ENCODE peak calls at places on chromosome 4, in five cellular contexts. W is BE2C; C is Daoy; L is left cardiac atrium; T is stimulated activated CD4-positive, alpha-beta T cell treated with anti-CD3 and anti-CD28 coated beads, Interleukin-1b, Interleukin-23, amount 100 ng/mL, for 24 hours. Q is an unnamed sample.

GRCh38 chr4:42488114-42488513 is 90.8 kb downstream of the SHISA3 start:
- DNase-seq in W (no peak), C (no peak), L (no peak), T (no peak), Q (no peak)

GRCh38 chr4:13470379-13470778 is 13.8 kb downstream of the RAB28 start:
- DNase-seq in W (no peak), C (no peak), L (no peak), T (no peak), Q (no peak)

GRCh38 chr4:177320721-177321120 is 11.0 kb downstream of the NEIL3 start:
- DNase-seq in W (no peak), C (no peak), L (no peak), T (no peak), Q (no peak)

GRCh38 chr4:87304659-87305277 is 17.9 kb downstream of the HSD17B13 start:
- DNase-seq in W (no peak), C (no peak), L (no peak), T (no peak), Q (no peak)

GRCh38 chr4:174260099-174260498 is 23.4 kb downstream of the FBXO8 start:
- DNase-seq in W (no peak), C (no peak), L (no peak), T (no peak), Q (no peak)

GRCh38 chr4:95675623-95676022 is 126.8 kb upstream of the UNC5C start:
- DNase-seq in W (no peak), C (no peak), L (no peak), T (no peak), Q (no peak)

GRCh38 chr4:115228851-115229250 is 115.4 kb upstream of the NDST4 start:
- DNase-seq in W (no peak), C (no peak), L (no peak), T (no peak), Q (no peak)

GRCh38 chr4:80271806-80272205 is 5.3 kb downstream of the FGF5 start:
- DNase-seq in W (no peak), C (no peak), L (no peak), T (no peak), Q (no peak)

GRCh38 chr4:85703098-85703497 is 228.1 kb downstream of the ARHGAP24 start:
- DNase-seq in W (no peak), C (no peak), L (no peak), T (no peak), Q (no peak)

GRCh38 chr4:99082192-99082591 is 6.4 kb downstream of the ADH5 start:
- DNase-seq in W (no peak), C (no peak), L (no peak), T (no peak), Q (no peak)

GRCh38 chr4:43682551-43682950 is 766.1 kb downstream of the KCTD8 start:
- DNase-seq in W (no peak), C (no peak), L (no peak), T (no peak), Q (no peak)

GRCh38 chr4:151184523-151185458 is 85.4 kb downstream of the RPS3A start:
- DNase-seq in W (no peak), C (no peak), L (no peak), T (no peak), Q (no peak)

GRCh38 chr4:74919783-74920182 is 13.1 kb upstream of the PARM1 start:
- DNase-seq in W (no peak), C (no peak), L (no peak), T (no peak), Q (no peak)

GRCh38 chr4:5381981-5382441 is 326.3 kb downstream of the EVC2 start:
- DNase-seq in W (no peak), C (peak), L (no peak), T (no peak), Q (no peak)

GRCh38 chr4:3200423-3201090 is 48.4 kb upstream of the MSANTD1 start:
- DNase-seq in W (no peak), C (no peak), L (no peak), T (no peak), Q (no peak)

GRCh38 chr4:77308843-77309242 is 151.8 kb downstream of the CCNG2 start:
- DNase-seq in W (no peak), C (no peak), L (no peak), T (no peak), Q (peak)

GRCh38 chr4:62548108-62548524 is 1348.0 kb downstream of the ADGRL3 start:
- DNase-seq in W (peak), C (peak), L (peak), T (no peak), Q (no peak)

GRCh38 chr4:109332926-109333464 is 30.5 kb upstream of the COL25A1 start:
- DNase-seq in W (peak), C (peak), L (no peak), T (no peak), Q (no peak)

GRCh38 chr4:68599150-68599549 is 23.0 kb upstream of the UGT2B17 start:
- DNase-seq in W (no peak), C (no peak), L (no peak), T (no peak), Q (no peak)

GRCh38 chr4:74546020-74546419 is 101.1 kb downstream of the AREG start:
- DNase-seq in W (no peak), C (peak), L (no peak), T (no peak), Q (no peak)

GRCh38 chr4:38037627-38038026 is 77.4 kb downstream of the PTTG2 start:
- DNase-seq in W (no peak), C (no peak), L (no peak), T (no peak), Q (no peak)

GRCh38 chr4:81164623-81165416 is 50.2 kb downstream of the PRKG2 start:
- DNase-seq in W (no peak), C (peak), L (no peak), T (no peak), Q (no peak)

GRCh38 chr4:121943941-121944340 is 7.9 kb downstream of the TRPC3 start:
- DNase-seq in W (peak), C (no peak), L (no peak), T (no peak), Q (no peak)

GRCh38 chr4:87006531-87007344 is 71.9 kb downstream of the AFF1 start:
- DNase-seq in W (peak), C (peak), L (peak), T (peak), Q (peak)

GRCh38 chr4:125115476-125115875 is 199.3 kb upstream of the FAT4 start:
- DNase-seq in W (no peak), C (no peak), L (no peak), T (no peak), Q (no peak)

GRCh38 chr4:170025523-170026252 is 507 bp downstream of the MFAP3L start:
- DNase-seq in W (no peak), C (no peak), L (peak), T (no peak), Q (no peak)

GRCh38 chr4:183638436-183638835 is 20.5 kb downstream of the RWDD4 start:
- DNase-seq in W (no peak), C (peak), L (no peak), T (no peak), Q (no peak)

GRCh38 chr4:6134612-6135220 is 65.6 kb downstream of the JAKMIP1 start:
- DNase-seq in W (peak), C (peak), L (no peak), T (no peak), Q (no peak)

GRCh38 chr4:118954246-118954645 is 65.6 kb downstream of the SYNPO2 start:
- DNase-seq in W (no peak), C (no peak), L (no peak), T (no peak), Q (no peak)

GRCh38 chr4:91087743-91088142 is 960.5 kb downstream of the CCSER1 start:
- DNase-seq in W (no peak), C (no peak), L (no peak), T (no peak), Q (no peak)

GRCh38 chr4:88107406-88108107 is 50.9 kb downstream of the ABCG2 start:
- DNase-seq in W (no peak), C (no peak), L (no peak), T (no peak), Q (no peak)

GRCh38 chr4:69490271-69490670 is 5.4 kb downstream of the UGT2B4 start:
- DNase-seq in W (no peak), C (no peak), L (no peak), T (no peak), Q (no peak)

GRCh38 chr4:121380448-121381147 is at the start of gene QRFPR:
- DNase-seq in W (no peak), C (peak), L (no peak), T (no peak), Q (no peak)

GRCh38 chr4:173538148-173538902 is 8.3 kb upstream of the HAND2 start:
- DNase-seq in W (peak), C (peak), L (peak), T (no peak), Q (peak)

GRCh38 chr4:83320548-83320947 is 14.1 kb downstream of the HPSE start:
- DNase-seq in W (no peak), C (peak), L (peak), T (no peak), Q (no peak)

GRCh38 chr4:4384837-4385236 is 2.1 kb upstream of the NSG1 start:
- DNase-seq in W (peak), C (peak), L (no peak), T (no peak), Q (peak)

GRCh38 chr4:73589887-73590801 is 30.1 kb downstream of the RASSF6 start:
- DNase-seq in W (no peak), C (no peak), L (no peak), T (no peak), Q (peak)

Q was measured in NCI-H345.